ENCODE peak calls at places on chromosomes 13 and 19, in four cellular contexts. M is thyroid gland, Y is endothelial cell of umbilical vein, D is heart right ventricle. G is an unnamed sample.
A peak's percentile ranks its signal among the peaks of the same experiment; 100 is the strongest.

GRCh38 chr19:10543420-10544241 is at the start of gene ATG4D:
- DNase-seq in Y (peak; percentile 58), D (peak; percentile 73), M (peak; percentile 95), G (peak; percentile 94)

GRCh38 chr19:57642396-57643046 is 9.6 kb downstream of the ZNF211 start:
- DNase-seq in M (peak; percentile 63), D (no peak), Y (no peak), G (no peak)

GRCh38 chr13:113548171-113548641 is 36.3 kb upstream of the TFDP1 start:
- DNase-seq in Y (no peak), M (peak; percentile 51), D (no peak), G (no peak)

GRCh38 chr13:64130600-64130999 is 2715.0 kb upstream of the PCDH20 start:
- DNase-seq in D (no peak), Y (no peak), M (no peak), G (no peak)

GRCh38 chr19:48390188-48391099 is 907 bp downstream of the KDELR1 start:
- DNase-seq in M (peak; percentile 64), Y (peak; percentile 72), D (peak; percentile 57), G (no peak)

GRCh38 chr13:35978607-35979316 is 152.4 kb downstream of the DCLK1 start:
- DNase-seq in Y (peak; percentile 78), M (peak; percentile 9), D (peak; percentile 57), G (no peak)

GRCh38 chr13:90565985-90566713 is 781.3 kb upstream of the MIR17HG start:
- DNase-seq in Y (no peak), D (no peak), M (no peak), G (no peak)

GRCh38 chr13:101520672-101521071 is 68.2 kb downstream of the ITGBL1 start:
- DNase-seq in D (no peak), Y (peak; percentile 48), M (no peak), G (no peak)

GRCh38 chr13:36131215-36131930 is at the start of gene DCLK1:
- DNase-seq in D (peak; percentile 54), Y (no peak), M (peak; percentile 46), G (no peak)

GRCh38 chr13:50713849-50714248 is 129.6 kb downstream of the DLEU7 start:
- DNase-seq in D (no peak), M (no peak), Y (no peak), G (no peak)

GRCh38 chr19:48637948-48638830 is 1.0 kb upstream of the DBP start:
- DNase-seq in M (peak; percentile 89), D (peak; percentile 92), Y (peak; percentile 89), G (peak; percentile 98)

GRCh38 chr13:112174476-112175110 is 107.6 kb downstream of the SOX1 start:
- DNase-seq in Y (no peak), M (no peak), D (no peak), G (no peak)

GRCh38 chr13:57629821-57630235 is 1.7 kb upstream of the PCDH17 start:
- DNase-seq in D (peak; percentile 92), Y (peak; percentile 95), M (peak; percentile 48), G (peak; percentile 96)

GRCh38 chr19:35671818-35672217 is 5.5 kb downstream of the UPK1A start:
- DNase-seq in D (no peak), Y (no peak), M (no peak), G (no peak)

GRCh38 chr19:52566121-52566520 is 4.0 kb upstream of the ZNF701 start:
- DNase-seq in Y (no peak), M (no peak), D (no peak), G (no peak)

GRCh38 chr13:51283361-51283760 is 56.1 kb upstream of the SERPINE3 start:
- DNase-seq in Y (no peak), M (no peak), D (no peak), G (no peak)

GRCh38 chr19:5259750-5260149 is 80.9 kb downstream of the PTPRS start:
- DNase-seq in Y (no peak), M (no peak), D (no peak), G (no peak)

GRCh38 chr19:30371157-30371845 is 883 bp upstream of the ZNF536 start:
- DNase-seq in D (no peak), Y (no peak), M (no peak), G (no peak)

GRCh38 chr13:102825400-102825799 is 20.4 kb upstream of the ERCC5 start:
- DNase-seq in D (no peak), Y (no peak), M (no peak), G (no peak)

GRCh38 chr13:102830646-102831045 is 15.2 kb upstream of the ERCC5 start:
- DNase-seq in Y (no peak), D (no peak), M (no peak), G (no peak)

GRCh38 chr13:102825921-102826706 is 19.7 kb upstream of the ERCC5 start:
- DNase-seq in D (no peak), M (no peak), Y (peak; percentile 58), G (no peak)
- TF ChIP-seq CTCF in D (no peak), M (no peak), Y (no peak), G (no peak)

GRCh38 chr13:30746816-30747215 is 11.5 kb downstream of the ALOX5AP start:
- DNase-seq in M (no peak), Y (no peak), D (no peak), G (no peak)

GRCh38 chr13:30745917-30746686 is 10.8 kb downstream of the ALOX5AP start:
- DNase-seq in D (no peak), M (no peak), Y (peak; percentile 81), G (no peak)

GRCh38 chr13:30751183-30751933 is 16.0 kb downstream of the ALOX5AP start:
- DNase-seq in Y (no peak), M (no peak), D (no peak), G (no peak)

GRCh38 chr13:30750036-30750435 is 14.7 kb downstream of the ALOX5AP start:
- DNase-seq in Y (no peak), D (no peak), M (no peak), G (no peak)

DNA sequence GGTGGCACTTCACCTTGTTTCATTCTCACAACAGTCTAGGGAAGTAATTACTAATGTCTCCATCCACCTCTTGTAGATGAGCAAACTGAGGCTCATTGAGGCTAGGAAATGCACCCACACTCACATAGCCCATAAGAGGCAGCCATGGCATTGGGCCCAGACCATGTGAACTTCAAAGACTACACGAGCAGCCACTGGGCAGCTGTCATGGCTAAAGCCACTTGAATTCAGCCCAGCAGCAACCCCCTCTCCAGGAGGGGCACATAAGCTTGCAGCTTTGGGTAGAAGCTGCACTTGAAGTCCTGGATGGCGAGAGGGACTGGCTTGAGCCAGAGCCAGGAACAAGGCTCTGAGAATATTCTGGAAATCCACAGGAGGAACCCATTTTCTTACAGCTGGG is 13.4 kb downstream of the ALOX5AP start:
- DNase-seq in Y (no peak), D (no peak), M (no peak), G (no peak)
- H3K36me3 ChIP-seq in Y (no peaks in the 10 kb centered on the region), D (no peaks in the 10 kb centered on the region), M (no peaks in the 10 kb centered on the region), G (no peaks in the 10 kb centered on the region)

DNA sequence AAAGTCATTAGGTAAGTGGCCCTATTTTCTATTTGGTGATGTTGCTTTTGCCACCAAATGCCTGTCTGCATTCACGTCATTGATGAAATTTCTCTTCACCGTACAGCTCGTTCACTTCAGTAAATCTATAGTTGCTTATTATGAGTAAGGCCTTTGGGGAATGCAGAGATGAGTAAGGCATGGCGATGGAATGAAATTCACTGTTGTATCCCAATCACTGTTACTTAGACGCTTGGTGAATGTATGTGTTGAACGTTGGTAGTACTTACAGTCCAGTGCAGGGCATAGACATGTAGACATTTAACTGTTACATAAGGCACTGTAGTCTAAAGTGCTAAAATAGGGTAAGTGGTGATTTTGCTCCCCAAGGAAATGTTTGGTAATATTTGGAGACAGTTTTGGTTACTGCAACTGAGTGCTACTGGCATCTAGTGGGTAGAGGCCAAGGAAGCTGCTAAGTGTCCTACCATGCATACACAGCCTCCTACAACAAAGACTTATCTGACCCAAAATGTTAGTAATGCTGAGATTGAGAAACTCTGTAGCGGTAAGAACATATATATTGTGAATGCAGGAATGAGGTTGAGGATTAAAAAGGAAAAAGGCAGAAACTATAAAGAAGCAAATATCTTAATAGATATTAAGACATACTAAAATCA is 5.8 kb downstream of the AKAP11 start:
- DNase-seq in Y (no peak), M (no peak), D (no peak), G (no peak)
- H3K27me3 ChIP-seq in Y (no peaks in the 10 kb centered on the region), M (no peaks in the 10 kb centered on the region), D (no peaks in the 10 kb centered on the region), G (no peaks in the 10 kb centered on the region)

DNA sequence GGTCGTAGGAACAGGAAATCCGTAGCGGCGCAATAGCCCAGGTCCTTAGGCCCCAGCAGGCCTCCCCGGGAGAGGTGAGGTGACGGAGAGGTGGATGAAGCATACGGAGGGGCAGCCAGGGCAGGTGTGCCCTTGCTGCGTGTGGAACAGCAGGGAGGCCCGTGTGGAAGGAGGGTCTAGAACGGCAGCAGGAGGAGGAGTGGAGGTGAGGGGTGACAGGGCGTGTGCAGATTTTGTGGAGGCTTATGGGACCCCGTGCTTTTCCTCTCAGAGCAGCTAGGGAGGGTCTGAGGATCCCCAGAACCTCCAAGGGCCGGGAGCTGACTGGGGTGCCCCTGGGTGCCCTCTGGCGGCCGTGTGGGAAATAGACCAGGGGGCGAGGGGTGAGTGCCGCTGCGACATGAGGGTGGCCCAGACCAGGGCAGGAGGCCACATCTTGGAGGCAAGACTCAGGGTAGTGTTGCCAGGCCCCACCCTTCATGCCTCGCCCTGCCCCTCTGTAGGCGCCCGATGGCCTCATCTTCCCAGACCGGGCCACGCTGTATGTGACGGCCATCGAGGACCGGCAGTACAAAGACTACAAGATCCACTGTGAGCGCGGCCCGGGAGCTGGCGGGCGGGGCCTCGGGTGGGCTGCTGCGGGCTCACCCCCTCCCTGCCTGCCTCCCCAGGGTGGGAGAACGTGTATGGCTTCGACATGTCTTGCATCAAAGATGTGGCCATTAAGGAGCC is 5.0 kb upstream of the ADM5 start:
- DNase-seq in M (no peak), D (no peak), Y (no peak), G (no peak)
- TF ChIP-seq CTCF in M (no peak), D (peak; percentile 38), Y (peak; percentile 25), G (no peak)